ENCODE peak calls at places on chromosomes 7 and 10, in nine cellular contexts. One of them, this sample, is unnamed.

GRCh38 chr10:131812012-131812403 is 88.8 kb upstream of the PPP2R2D start:
- DNase-seq in IMR-90: no peak
- DNase-seq in cardiac muscle cell: no peak
- DNase-seq in psoas muscle: no peak
- DNase-seq in cardiac fibroblast: no peak
- DNase-seq in activated T-cell treated with anti-CD3 and anti-CD28 coated beads for 1 hour: no peak
- DNase-seq in frontal cortex: no peak
- DNase-seq in GOT3: no peak
- DNase-seq in T1000: no peak
- DNase-seq in this sample: no peak

GRCh38 chr7:143436539-143436938 is 6.7 kb upstream of the TAS2R60 start:
- DNase-seq in cardiac fibroblast: no peak
- DNase-seq in T1000: no peak
- DNase-seq in activated T-cell treated with anti-CD3 and anti-CD28 coated beads for 1 hour: no peak
- DNase-seq in cardiac muscle cell: no peak
- DNase-seq in frontal cortex: no peak
- DNase-seq in psoas muscle: no peak
- DNase-seq in GOT3: no peak
- DNase-seq in IMR-90: no peak
- DNase-seq in this sample: no peak

GRCh38 chr7:157738064-157738460 is 401.3 kb downstream of the DNAJB6 start:
- DNase-seq in psoas muscle: no peak
- DNase-seq in cardiac fibroblast: peak
- DNase-seq in frontal cortex: no peak
- DNase-seq in IMR-90: no peak
- DNase-seq in cardiac muscle cell: peak
- DNase-seq in T1000: no peak
- DNase-seq in activated T-cell treated with anti-CD3 and anti-CD28 coated beads for 1 hour: no peak
- DNase-seq in GOT3: no peak
- DNase-seq in this sample: no peak

GRCh38 chr10:99467236-99467999 is 37.0 kb upstream of the GOT1 start:
- DNase-seq in T1000: no peak
- DNase-seq in IMR-90: peak
- DNase-seq in GOT3: no peak
- DNase-seq in activated T-cell treated with anti-CD3 and anti-CD28 coated beads for 1 hour: no peak
- DNase-seq in cardiac fibroblast: no peak
- DNase-seq in frontal cortex: no peak
- DNase-seq in psoas muscle: no peak
- DNase-seq in cardiac muscle cell: no peak
- DNase-seq in this sample: no peak

GRCh38 chr10:6460861-6461409 is 119.1 kb downstream of the PRKCQ start:
- DNase-seq in cardiac muscle cell: no peak
- DNase-seq in cardiac fibroblast: no peak
- DNase-seq in psoas muscle: no peak
- DNase-seq in frontal cortex: no peak
- DNase-seq in T1000: no peak
- DNase-seq in GOT3: no peak
- DNase-seq in activated T-cell treated with anti-CD3 and anti-CD28 coated beads for 1 hour: no peak
- DNase-seq in IMR-90: no peak
- DNase-seq in this sample: no peak

GRCh38 chr7:26614503-26614902 is 249.9 kb downstream of the SKAP2 start:
- DNase-seq in cardiac fibroblast: no peak
- DNase-seq in T1000: no peak
- DNase-seq in psoas muscle: no peak
- DNase-seq in frontal cortex: no peak
- DNase-seq in IMR-90: no peak
- DNase-seq in GOT3: no peak
- DNase-seq in activated T-cell treated with anti-CD3 and anti-CD28 coated beads for 1 hour: no peak
- DNase-seq in cardiac muscle cell: no peak
- DNase-seq in this sample: no peak

GRCh38 chr10:58665361-58665760 is 152.7 kb downstream of the BICC1 start:
- DNase-seq in T1000: no peak
- DNase-seq in activated T-cell treated with anti-CD3 and anti-CD28 coated beads for 1 hour: no peak
- DNase-seq in frontal cortex: no peak
- DNase-seq in IMR-90: no peak
- DNase-seq in cardiac muscle cell: peak
- DNase-seq in psoas muscle: no peak
- DNase-seq in cardiac fibroblast: no peak
- DNase-seq in GOT3: no peak
- DNase-seq in this sample: no peak

GRCh38 chr10:97913554-97913953 is 63.9 kb downstream of the GOLGA7B start:
- DNase-seq in activated T-cell treated with anti-CD3 and anti-CD28 coated beads for 1 hour: no peak
- DNase-seq in frontal cortex: no peak
- DNase-seq in cardiac fibroblast: no peak
- DNase-seq in cardiac muscle cell: no peak
- DNase-seq in GOT3: no peak
- DNase-seq in IMR-90: no peak
- DNase-seq in T1000: no peak
- DNase-seq in psoas muscle: no peak
- DNase-seq in this sample: no peak

GRCh38 chr7:156017916-156018700 is 205.8 kb upstream of the SHH start:
- DNase-seq in IMR-90: no peak
- DNase-seq in cardiac fibroblast: no peak
- DNase-seq in activated T-cell treated with anti-CD3 and anti-CD28 coated beads for 1 hour: no peak
- DNase-seq in T1000: no peak
- DNase-seq in psoas muscle: no peak
- DNase-seq in GOT3: no peak
- DNase-seq in cardiac muscle cell: no peak
- DNase-seq in frontal cortex: no peak
- DNase-seq in this sample: no peak

GRCh38 chr10:62048919-62049636 is 147.6 kb downstream of the ARID5B start:
- DNase-seq in T1000: peak
- DNase-seq in psoas muscle: peak
- DNase-seq in GOT3: peak
- DNase-seq in IMR-90: peak
- DNase-seq in cardiac muscle cell: peak
- DNase-seq in frontal cortex: peak
- DNase-seq in cardiac fibroblast: peak
- DNase-seq in activated T-cell treated with anti-CD3 and anti-CD28 coated beads for 1 hour: peak
- DNase-seq in this sample: peak

GRCh38 chr7:100603697-100604077 is 1.5 kb downstream of the PCOLCE start:
- DNase-seq in T1000: no peak
- DNase-seq in GOT3: no peak
- DNase-seq in cardiac muscle cell: peak
- DNase-seq in frontal cortex: peak
- DNase-seq in IMR-90: peak
- DNase-seq in activated T-cell treated with anti-CD3 and anti-CD28 coated beads for 1 hour: no peak
- DNase-seq in cardiac fibroblast: no peak
- DNase-seq in psoas muscle: no peak
- DNase-seq in this sample: peak

This sample was measured in GM03348.